ENCODE peak calls at places on chromosomes 16 and 17, in nine cellular contexts. W, X, M, K, N, G, J, V and O are unnamed samples.

GRCh38 chr17:11309033-11309432 is 68.0 kb downstream of the SHISA6 start:
- DNase-seq in W (no peak), X (no peak), M (no peak), K (no peak), N (no peak), G (no peak), J (no peak), V (no peak), O (no peak)

GRCh38 chr16:82682757-82683156 is 56.0 kb downstream of the CDH13 start:
- DNase-seq in W (no peak), X (no peak), M (no peak), K (no peak), N (no peak), G (no peak), J (no peak), V (no peak), O (no peak)

GRCh38 chr16:58515871-58516767 is 802 bp downstream of the SETD6 start:
- DNase-seq in W (peak; percentile 70), X (no peak), M (peak; percentile 33), K (peak; percentile 53), N (peak; percentile 75), G (no peak), J (peak; percentile 84), V (peak; percentile 69), O (peak; percentile 66)

GRCh38 chr16:2042666-2043295 is 4.9 kb downstream of the NTHL1 start:
- DNase-seq in W (no peak), X (no peak), M (no peak), K (no peak), N (no peak), G (no peak), J (no peak), V (no peak), O (no peak)

GRCh38 chr16:47204736-47205499 is 61.2 kb upstream of the NETO2 start:
- DNase-seq in W (peak; percentile 2), X (no peak), M (no peak), K (no peak), N (no peak), G (no peak), J (no peak), V (peak; percentile 7), O (peak; percentile 3)

GRCh38 chr17:73315481-73315880 is 3.7 kb upstream of the CDC42EP4 start:
- DNase-seq in W (no peak), X (no peak), M (no peak), K (no peak), N (no peak), G (no peak), J (no peak), V (no peak), O (no peak)

GRCh38 chr17:17845046-17845775 is 8.4 kb upstream of the SREBF1 start:
- DNase-seq in W (no peak), X (peak; percentile 42), M (no peak), K (no peak), N (no peak), G (no peak), J (no peak), V (no peak), O (no peak)

GRCh38 chr17:67672592-67672991 is 45.1 kb upstream of the NOL11 start:
- DNase-seq in W (no peak), X (no peak), M (no peak), K (no peak), N (no peak), G (no peak), J (no peak), V (no peak), O (no peak)

GRCh38 chr17:44321246-44322120 is 3.1 kb downstream of the SLC25A39 start:
- DNase-seq in W (no peak), X (no peak), M (no peak), K (no peak), N (no peak), G (no peak), J (no peak), V (no peak), O (no peak)

GRCh38 chr16:73365010-73365409 is 317.1 kb upstream of the ZFHX3 start:
- DNase-seq in W (no peak), X (peak; percentile 83), M (no peak), K (peak; percentile 72), N (no peak), G (no peak), J (no peak), V (no peak), O (no peak)

GRCh38 chr16:81905277-81905676 is 106.0 kb downstream of the SDR42E1 start:
- DNase-seq in W (peak; percentile 71), X (no peak), M (no peak), K (no peak), N (no peak), G (no peak), J (no peak), V (no peak), O (no peak)

GRCh38 chr17:81518113-81518784 is 5.7 kb upstream of the ACTG1 start:
- DNase-seq in W (peak; percentile 52), X (no peak), M (peak; percentile 52), K (no peak), N (peak; percentile 40), G (no peak), J (no peak), V (peak; percentile 25), O (peak; percentile 67)

GRCh38 chr17:44734272-44734671 is 24.5 kb upstream of the ADAM11 start:
- DNase-seq in W (no peak), X (no peak), M (no peak), K (no peak), N (no peak), G (no peak), J (no peak), V (no peak), O (no peak)

GRCh38 chr17:269616-270514 is 82.7 kb downstream of the RPH3AL start:
- DNase-seq in W (no peak), X (no peak), M (no peak), K (no peak), N (no peak), G (no peak), J (no peak), V (no peak), O (no peak)

GRCh38 chr17:61063528-61063927 is 336.1 kb upstream of the TBX2 start:
- DNase-seq in W (no peak), X (no peak), M (no peak), K (no peak), N (no peak), G (no peak), J (no peak), V (no peak), O (no peak)

DNA sequence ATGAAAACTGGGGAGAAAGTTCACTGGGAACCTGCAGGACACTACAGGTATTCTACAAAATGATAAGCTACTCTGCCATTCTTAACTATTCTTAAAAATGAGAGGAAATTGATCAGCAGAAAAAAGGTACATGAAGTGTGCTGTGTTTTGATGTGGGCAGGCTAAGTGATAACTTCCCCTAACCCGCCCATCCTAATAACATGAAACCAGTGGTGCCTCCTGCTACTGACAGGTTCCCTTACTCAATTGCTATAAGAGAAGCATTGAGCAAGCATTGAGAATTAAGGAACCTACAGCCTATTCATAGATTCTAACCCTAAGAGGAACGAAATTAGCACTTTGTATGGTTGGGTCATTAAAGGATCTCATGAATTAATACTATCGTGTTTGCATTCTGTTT is 18.9 kb downstream of the XYLT1 start:
- DNase-seq in W (no peak), X (no peak), M (no peak), K (no peak), N (no peak), G (no peak), J (no peak), V (no peak), O (no peak)
- H3K4me1 ChIP-seq in W (peaks cover 12% of the 10 kb centered on the region), X (peaks cover 24% of the 10 kb centered on the region), M (peaks cover 8% of the 10 kb centered on the region), K (peaks cover under 1% of the 10 kb centered on the region), N (peaks cover 47% of the 10 kb centered on the region), G (no peaks in the 10 kb centered on the region), J (no peaks in the 10 kb centered on the region), V (no peaks in the 10 kb centered on the region), O (peaks cover 9% of the 10 kb centered on the region)

GRCh38 chr16:50276801-50277560 is 10.6 kb downstream of the ADCY7 start:
- DNase-seq in W (no peak), X (no peak), M (no peak), K (no peak), N (no peak), G (no peak), J (no peak), V (peak; percentile 77), O (no peak)
- H3K4me2 ChIP-seq in W (no peak overlapping the region), X (no peak overlapping the region), M (no peak overlapping the region), K (no peak overlapping the region), N (peak overlapping the region; percentile 97), G (no peak overlapping the region), J (peak overlapping the region; percentile 100), V (no peak overlapping the region), O (no peak overlapping the region)

GRCh38 chr17:56173026-56173425 is 19.8 kb downstream of the ANKFN1 start:
- DNase-seq in W (no peak), X (no peak), M (no peak), K (no peak), N (no peak), G (no peak), J (no peak), V (no peak), O (no peak)

GRCh38 chr17:56172517-56172982 is 19.3 kb downstream of the ANKFN1 start:
- DNase-seq in W (no peak), X (no peak), M (peak; percentile 42), K (peak; percentile 21), N (no peak), G (no peak), J (no peak), V (no peak), O (peak; percentile 54)

GRCh38 chr17:56169621-56170020 is 16.3 kb downstream of the ANKFN1 start:
- DNase-seq in W (no peak), X (no peak), M (no peak), K (no peak), N (no peak), G (no peak), J (no peak), V (no peak), O (no peak)

GRCh38 chr17:56173958-56174357 is 20.7 kb downstream of the ANKFN1 start:
- DNase-seq in W (no peak), X (no peak), M (peak; percentile 52), K (no peak), N (no peak), G (no peak), J (no peak), V (no peak), O (no peak)

DNA sequence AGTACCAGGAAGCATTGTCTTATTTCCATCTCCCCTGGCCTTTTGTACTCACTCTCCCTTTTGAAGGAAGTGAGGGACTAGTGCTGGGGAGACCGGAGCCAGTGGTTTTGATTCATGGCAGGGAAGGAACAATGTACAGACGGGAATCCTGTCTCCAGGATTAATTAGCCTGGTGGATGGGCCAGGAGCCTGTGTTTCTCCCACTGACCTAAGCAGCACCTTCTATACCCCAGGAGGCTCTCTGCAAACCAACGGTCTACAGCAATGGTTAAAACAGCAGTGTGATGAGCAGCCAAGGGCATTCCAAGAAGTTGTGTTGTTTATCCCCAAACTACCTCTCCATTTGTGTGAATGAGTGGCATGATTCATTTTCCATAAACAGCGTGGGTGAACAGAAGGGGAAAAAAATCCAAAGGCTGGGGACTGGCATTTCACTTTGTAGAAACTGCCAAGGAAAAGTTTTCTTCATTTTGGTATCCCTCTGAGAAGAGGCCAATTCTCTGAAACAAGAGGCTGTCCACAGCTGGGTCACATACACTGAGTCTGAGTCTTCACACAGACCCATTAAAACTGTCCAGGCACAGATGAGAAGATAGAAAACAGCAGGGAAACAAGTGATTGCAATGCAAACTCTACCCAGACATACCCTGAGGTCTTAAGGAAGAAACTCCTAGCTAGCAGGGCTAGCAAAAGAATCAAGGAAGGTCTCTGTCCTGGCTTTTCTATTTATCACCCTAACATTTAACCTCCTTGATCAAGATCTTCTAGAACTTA is 18.1 kb downstream of the ANKFN1 start:
- DNase-seq in W (no peak), X (no peak), M (peak; percentile 49), K (no peak), N (no peak), G (no peak), J (no peak), V (no peak), O (no peak)
- TF ChIP-seq EZH2phosphoT487 in W (no peak), X (no peak), M (no peak), K (no peak), N (no peak), G (no peak), J (no peak), V (no peak), O (no peak)

GRCh38 chr17:82910770-82911169 is 70.9 kb upstream of the ZNF750 start:
- DNase-seq in W (no peak), X (no peak), M (no peak), K (no peak), N (no peak), G (no peak), J (no peak), V (no peak), O (no peak)
- H3K4me1 ChIP-seq in W (no peaks in the 10 kb centered on the region), X (no peaks in the 10 kb centered on the region), M (no peaks in the 10 kb centered on the region), K (no peaks in the 10 kb centered on the region), N (peaks cover 35% of the 10 kb centered on the region), G (no peaks in the 10 kb centered on the region), J (no peaks in the 10 kb centered on the region), V (no peaks in the 10 kb centered on the region), O (no peaks in the 10 kb centered on the region)